ENCODE peak calls at places on chromosomes 2 and 18, in four cellular contexts. One of them, this sample, is unnamed.

GRCh38 chr2:79670198-79670597 is 157.3 kb downstream of the CTNNA2 start:
- DNase-seq in GM12878: no peak
- DNase-seq in A549: peak
- DNase-seq in K562: no peak
- DNase-seq in this sample: no peak

GRCh38 chr18:66344227-66344626 is 259.7 kb downstream of the CDH19 start:
- DNase-seq in GM12878: no peak
- DNase-seq in K562: no peak
- DNase-seq in A549: no peak
- DNase-seq in this sample: no peak

GRCh38 chr2:127401757-127402695 is 14.3 kb upstream of the MAP3K2 start:
- DNase-seq in K562: no peak
- DNase-seq in A549: no peak
- DNase-seq in GM12878: no peak
- DNase-seq in this sample: peak

GRCh38 chr18:59846814-59847490 is 52.8 kb upstream of the PMAIP1 start:
- DNase-seq in K562: no peak
- DNase-seq in A549: no peak
- DNase-seq in GM12878: peak
- DNase-seq in this sample: peak

GRCh38 chr2:200905618-200906296 is 16.6 kb downstream of the NIF3L1 start:
- DNase-seq in GM12878: no peak
- DNase-seq in A549: peak
- DNase-seq in K562: peak
- DNase-seq in this sample: peak

GRCh38 chr18:12500986-12501385 is 93.3 kb downstream of the PRELID3A start:
- DNase-seq in A549: no peak
- DNase-seq in GM12878: no peak
- DNase-seq in K562: no peak
- DNase-seq in this sample: no peak

GRCh38 chr2:96907405-96908041 is 37.6 kb upstream of the SEMA4C start:
- DNase-seq in GM12878: no peak
- DNase-seq in K562: no peak
- DNase-seq in A549: no peak
- DNase-seq in this sample: peak

GRCh38 chr2:73938761-73939352 is 12.2 kb downstream of the DGUOK start:
- DNase-seq in A549: no peak
- DNase-seq in K562: no peak
- DNase-seq in GM12878: no peak
- DNase-seq in this sample: peak

GRCh38 chr2:8546319-8547283 is 135.3 kb upstream of the ID2 start:
- DNase-seq in K562: no peak
- DNase-seq in A549: no peak
- DNase-seq in GM12878: no peak
- DNase-seq in this sample: no peak

GRCh38 chr2:238042849-238043584 is 17.8 kb upstream of the SCLY start:
- DNase-seq in GM12878: no peak
- DNase-seq in A549: no peak
- DNase-seq in K562: no peak
- DNase-seq in this sample: peak

GRCh38 chr2:144703852-144704324 is 184.0 kb upstream of the ZEB2 start:
- DNase-seq in A549: peak
- DNase-seq in GM12878: no peak
- DNase-seq in K562: peak
- DNase-seq in this sample: peak

GRCh38 chr2:239765911-239766310 is 259.2 kb downstream of the NDUFA10 start:
- DNase-seq in A549: no peak
- DNase-seq in K562: no peak
- DNase-seq in GM12878: no peak
- DNase-seq in this sample: no peak

GRCh38 chr2:11483806-11484147 is 17.8 kb upstream of the E2F6 start:
- DNase-seq in A549: no peak
- DNase-seq in GM12878: no peak
- DNase-seq in K562: no peak
- DNase-seq in this sample: no peak

GRCh38 chr18:79380816-79381806 is 14.6 kb upstream of the NFATC1 start:
- DNase-seq in GM12878: no peak
- DNase-seq in A549: peak
- DNase-seq in K562: peak
- DNase-seq in this sample: peak

GRCh38 chr2:951224-952006 is 766 bp downstream of the SNTG2 start:
- DNase-seq in A549: no peak
- DNase-seq in GM12878: no peak
- DNase-seq in K562: no peak
- DNase-seq in this sample: no peak

GRCh38 chr2:215499330-215499729 is 63.5 kb upstream of the FN1 start:
- DNase-seq in K562: no peak
- DNase-seq in A549: no peak
- DNase-seq in GM12878: no peak
- DNase-seq in this sample: peak

GRCh38 chr2:8544168-8544785 is 137.6 kb upstream of the ID2 start:
- DNase-seq in GM12878: no peak
- DNase-seq in K562: no peak
- DNase-seq in A549: no peak
- DNase-seq in this sample: no peak

GRCh38 chr2:50444286-50444685 is 587.6 kb downstream of the NRXN1 start:
- DNase-seq in A549: no peak
- DNase-seq in K562: no peak
- DNase-seq in GM12878: no peak
- DNase-seq in this sample: no peak

GRCh38 chr2:234450431-234451095 is 46.3 kb downstream of the ARL4C start:
- DNase-seq in A549: no peak
- DNase-seq in GM12878: no peak
- DNase-seq in K562: no peak
- DNase-seq in this sample: no peak

GRCh38 chr2:239829326-239829725 is 195.8 kb downstream of the NDUFA10 start:
- DNase-seq in GM12878: no peak
- DNase-seq in A549: no peak
- DNase-seq in K562: no peak
- DNase-seq in this sample: no peak

GRCh38 chr2:180742809-180743208 is 237.6 kb upstream of the UBE2E3 start:
- DNase-seq in A549: peak
- DNase-seq in K562: no peak
- DNase-seq in GM12878: no peak
- DNase-seq in this sample: peak

GRCh38 chr2:98084869-98085238 is 2.1 kb upstream of the VWA3B start:
- DNase-seq in K562: no peak
- DNase-seq in GM12878: no peak
- DNase-seq in A549: no peak
- DNase-seq in this sample: no peak

GRCh38 chr2:174591740-174592139 is 5.9 kb downstream of the WIPF1 start:
- DNase-seq in A549: no peak
- DNase-seq in K562: no peak
- DNase-seq in GM12878: no peak
- DNase-seq in this sample: no peak

GRCh38 chr2:180761224-180761623 is 219.2 kb upstream of the UBE2E3 start:
- DNase-seq in A549: no peak
- DNase-seq in GM12878: no peak
- DNase-seq in K562: no peak
- DNase-seq in this sample: peak

GRCh38 chr18:30406728-30407127 is 635.8 kb downstream of the DSC3 start:
- DNase-seq in GM12878: no peak
- DNase-seq in A549: no peak
- DNase-seq in K562: no peak
- DNase-seq in this sample: no peak

GRCh38 chr18:72868666-72869661 is 1.2 kb upstream of the NETO1 start:
- DNase-seq in A549: no peak
- DNase-seq in K562: no peak
- DNase-seq in GM12878: no peak
- DNase-seq in this sample: no peak

GRCh38 chr2:136057023-136057801 is 60.7 kb downstream of the CXCR4 start:
- DNase-seq in A549: no peak
- DNase-seq in K562: no peak
- DNase-seq in GM12878: peak
- DNase-seq in this sample: no peak

GRCh38 chr2:85996591-85996990 is 107.8 kb upstream of the ST3GAL5 start:
- DNase-seq in A549: no peak
- DNase-seq in GM12878: no peak
- DNase-seq in K562: peak
- DNase-seq in this sample: no peak

GRCh38 chr2:175049671-175050070 is 44.5 kb upstream of the CHN1 start:
- DNase-seq in GM12878: no peak
- DNase-seq in K562: no peak
- DNase-seq in A549: no peak
- DNase-seq in this sample: peak

GRCh38 chr18:58649966-58650816 is 21.1 kb upstream of the MALT1 start:
- DNase-seq in GM12878: peak
- DNase-seq in K562: no peak
- DNase-seq in A549: no peak
- DNase-seq in this sample: peak

GRCh38 chr18:23238152-23238531 is 102.9 kb downstream of the CABLES1 start:
- DNase-seq in GM12878: no peak
- DNase-seq in K562: no peak
- DNase-seq in A549: no peak
- DNase-seq in this sample: peak

GRCh38 chr2:134110532-134110931 is 143.3 kb upstream of the MGAT5 start:
- DNase-seq in A549: no peak
- DNase-seq in GM12878: no peak
- DNase-seq in K562: no peak
- DNase-seq in this sample: no peak

GRCh38 chr2:65473045-65473444 is 40.6 kb upstream of the SPRED2 start:
- DNase-seq in A549: no peak
- DNase-seq in GM12878: no peak
- DNase-seq in K562: no peak
- DNase-seq in this sample: no peak

GRCh38 chr18:12904012-12904516 is 20.0 kb upstream of the PTPN2 start:
- DNase-seq in A549: no peak
- DNase-seq in K562: peak
- DNase-seq in GM12878: no peak
- DNase-seq in this sample: no peak

GRCh38 chr2:16240459-16240858 is 300.1 kb downstream of the MYCN start:
- DNase-seq in A549: no peak
- DNase-seq in K562: no peak
- DNase-seq in GM12878: no peak
- DNase-seq in this sample: no peak
- TF ChIP-seq CEBPB in A549: no peak
- TF ChIP-seq CEBPB in K562: no peak
- TF ChIP-seq CEBPB in GM12878: no peak
- TF ChIP-seq CEBPB in this sample: no peak

DNA sequence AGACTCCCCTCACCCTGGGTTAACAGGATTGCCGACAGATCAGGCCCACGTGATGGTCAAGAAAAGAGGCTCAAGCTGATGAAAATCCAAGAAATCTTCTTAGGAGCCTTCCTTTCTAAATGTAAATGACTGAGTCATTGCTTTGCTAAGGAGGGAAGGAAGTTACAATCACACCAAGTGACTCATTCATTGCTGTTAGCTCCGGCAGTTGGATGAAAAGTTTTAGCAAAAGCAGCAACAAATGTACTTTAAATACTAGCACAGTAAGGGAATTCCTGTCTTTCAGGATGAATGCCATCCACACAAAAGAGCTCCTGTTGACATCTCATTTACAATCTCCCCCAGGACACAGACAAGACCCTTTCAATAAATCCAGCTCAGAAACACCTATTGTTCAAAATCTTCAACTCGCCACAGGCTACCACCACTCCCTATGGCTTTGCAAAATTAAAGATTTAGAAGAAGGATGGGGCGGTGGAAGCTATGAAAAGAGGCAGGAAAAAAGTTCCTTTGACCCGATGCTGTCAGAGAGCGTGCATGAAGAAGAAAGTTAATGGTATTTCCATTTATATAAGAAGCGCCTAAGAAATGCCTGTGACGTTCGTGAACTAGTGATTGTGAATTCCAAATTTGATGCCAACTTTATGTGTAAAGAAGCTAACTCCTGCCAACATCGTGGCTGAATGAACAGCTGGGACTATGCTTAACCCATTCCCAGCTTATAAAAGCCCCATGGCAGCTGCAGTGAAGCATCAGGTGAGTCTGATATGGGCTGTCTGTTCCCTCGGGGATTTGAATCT is 153.7 kb downstream of the TGIF1 start:
- DNase-seq in K562: peak
- DNase-seq in GM12878: no peak
- DNase-seq in A549: no peak
- DNase-seq in this sample: peak
- H3K4me3 ChIP-seq in K562: peak
- H3K4me3 ChIP-seq in GM12878: peak
- H3K4me3 ChIP-seq in A549: peak
- H3K4me3 ChIP-seq in this sample: peak

GRCh38 chr2:105375001-105375561 is 23.8 kb downstream of the FHL2 start:
- DNase-seq in K562: no peak
- DNase-seq in A549: no peak
- DNase-seq in GM12878: no peak
- DNase-seq in this sample: peak

GRCh38 chr2:105376789-105377231 is 22.0 kb downstream of the FHL2 start:
- DNase-seq in A549: no peak
- DNase-seq in K562: no peak
- DNase-seq in GM12878: no peak
- DNase-seq in this sample: peak

GRCh38 chr2:105373895-105374401 is 24.9 kb downstream of the FHL2 start:
- DNase-seq in K562: no peak
- DNase-seq in A549: no peak
- DNase-seq in GM12878: peak
- DNase-seq in this sample: no peak

GRCh38 chr2:105377871-105378270 is 21.0 kb downstream of the FHL2 start:
- DNase-seq in A549: no peak
- DNase-seq in GM12878: no peak
- DNase-seq in K562: no peak
- DNase-seq in this sample: no peak

DNA sequence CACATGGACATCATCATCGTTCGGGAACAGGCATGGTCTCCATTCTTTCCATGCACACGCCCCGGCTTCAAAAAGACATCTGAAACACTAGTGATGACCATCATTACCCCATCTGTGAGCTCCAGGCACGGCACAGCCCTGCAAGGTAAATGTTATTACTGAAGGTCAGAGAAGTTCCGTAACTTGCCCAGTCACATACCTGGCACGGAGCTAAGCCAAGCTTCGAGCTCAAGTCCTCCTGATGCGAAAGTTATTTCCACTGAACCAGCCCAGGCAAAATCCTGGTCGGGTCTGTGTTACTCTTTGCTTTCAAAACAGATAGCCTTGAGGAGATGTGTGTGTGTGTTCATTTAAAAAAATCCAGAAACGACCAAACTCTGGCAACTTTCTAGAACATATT is 22.8 kb downstream of the FHL2 start:
- DNase-seq in GM12878: no peak
- DNase-seq in K562: no peak
- DNase-seq in A549: no peak
- DNase-seq in this sample: no peak
- H3K4me2 ChIP-seq in GM12878: no peak
- H3K4me2 ChIP-seq in K562: no peak
- H3K4me2 ChIP-seq in A549: no peak
- H3K4me2 ChIP-seq in this sample: peak

DNA sequence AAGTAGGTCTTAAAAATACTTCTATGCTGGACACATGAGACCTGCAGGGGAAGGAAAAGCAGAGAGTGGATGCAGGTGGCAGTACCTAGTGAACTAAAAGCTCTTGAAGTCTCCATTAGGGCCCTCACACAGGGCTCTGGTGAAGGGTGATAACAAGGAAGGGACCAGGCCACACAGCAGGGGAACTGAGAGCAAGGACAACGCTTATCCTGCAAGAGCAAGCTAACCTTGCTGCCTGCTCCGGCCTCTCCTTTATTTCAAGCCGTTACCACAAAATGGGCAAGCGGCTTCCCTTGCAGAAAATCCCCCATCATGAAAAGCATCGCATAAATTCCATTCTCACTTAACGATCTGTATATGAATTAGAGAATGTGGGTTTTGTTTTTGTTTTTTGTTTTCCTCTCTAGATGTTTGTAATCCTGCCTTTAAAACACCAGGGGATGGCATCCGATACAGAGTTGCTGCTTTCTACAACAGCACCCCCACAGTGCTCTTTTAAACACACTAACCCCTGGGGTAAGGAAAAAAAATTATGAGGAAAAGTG is 64.5 kb downstream of the CACNB4 start:
- DNase-seq in GM12878: no peak
- DNase-seq in K562: no peak
- DNase-seq in A549: no peak
- DNase-seq in this sample: no peak
- TF ChIP-seq CEBPB in GM12878: no peak
- TF ChIP-seq CEBPB in K562: no peak
- TF ChIP-seq CEBPB in A549: no peak
- TF ChIP-seq CEBPB in this sample: no peak